ENCODE peak calls at places on chromosomes 6 and 20, in seven cellular contexts. G is OCI-LY7, E is sigmoid colon, A is right lobe of liver, H is ovary, K is pancreas, W is stomach. T is an unnamed sample.
A peak's percentile ranks its signal among the peaks of the same experiment; 100 is the strongest.

GRCh38 chr6:101932704-101933103 is 539.2 kb downstream of the GRIK2 start:
- DNase-seq in W (no peak), E (no peak), K (no peak), A (no peak), G (no peak), H (no peak), T (no peak)

GRCh38 chr6:42696526-42697267 is 25.7 kb downstream of the PRPH2 start:
- DNase-seq in E (no peak), K (no peak), G (no peak), W (no peak), H (peak; percentile 23), A (no peak), T (no peak)

GRCh38 chr20:60297649-60298048 is 339.4 kb downstream of the CDH26 start:
- DNase-seq in E (no peak), G (no peak), A (no peak), H (no peak), K (no peak), W (peak; percentile 34), T (no peak)

GRCh38 chr20:8267009-8267408 is 134.9 kb downstream of the PLCB1 start:
- DNase-seq in E (no peak), G (no peak), H (no peak), K (no peak), W (no peak), A (no peak), T (no peak)

GRCh38 chr6:112571886-112572285 is 224.8 kb downstream of the RFPL4B start:
- DNase-seq in E (no peak), G (no peak), K (no peak), W (no peak), A (no peak), H (no peak), T (no peak)

GRCh38 chr6:10412948-10413849 is 1.7 kb downstream of the TFAP2A start:
- DNase-seq in K (peak; percentile 79), G (peak; percentile 21), E (no peak), W (peak; percentile 73), H (no peak), A (no peak), T (no peak)

GRCh38 chr6:43963203-43963602 is 164.0 kb downstream of the MRPL14 start:
- DNase-seq in G (no peak), W (no peak), K (no peak), H (no peak), E (no peak), A (no peak), T (no peak)

GRCh38 chr6:111564482-111564945 is 41.2 kb downstream of the TRAF3IP2 start:
- DNase-seq in A (no peak), H (no peak), W (no peak), E (no peak), K (no peak), G (no peak), T (no peak)

GRCh38 chr6:13253272-13253671 is 75.1 kb downstream of the TBC1D7 start:
- DNase-seq in G (no peak), E (no peak), K (no peak), W (no peak), A (no peak), H (no peak), T (no peak)

GRCh38 chr6:169171951-169172350 is 81.7 kb downstream of the THBS2 start:
- DNase-seq in A (no peak), H (no peak), K (no peak), W (no peak), E (no peak), G (no peak), T (no peak)

GRCh38 chr6:146901940-146902816 is 302.0 kb upstream of the STXBP5 start:
- DNase-seq in E (no peak), W (no peak), G (no peak), H (no peak), A (no peak), K (no peak), T (no peak)

GRCh38 chr6:41040101-41040910 is 1.3 kb upstream of the UNC5CL start:
- DNase-seq in E (no peak), W (peak; percentile 37), G (no peak), K (no peak), H (no peak), A (peak; percentile 83), T (peak; percentile 75)

GRCh38 chr6:143594647-143595046 is 83.1 kb upstream of the PHACTR2 start:
- DNase-seq in K (no peak), W (no peak), G (no peak), A (no peak), H (peak; percentile 19), E (no peak), T (no peak)

GRCh38 chr6:12538881-12539357 is 177.6 kb upstream of the PHACTR1 start:
- DNase-seq in A (peak; percentile 92), W (peak; percentile 65), E (no peak), G (no peak), H (no peak), K (peak; percentile 65), T (no peak)

GRCh38 chr20:3759884-3760283 is 7.7 kb downstream of the ADISSP start:
- DNase-seq in G (no peak), A (no peak), E (no peak), H (no peak), W (no peak), K (peak; percentile 45), T (no peak)

GRCh38 chr6:44268095-44268628 is 2.1 kb upstream of the TMEM151B start:
- DNase-seq in H (no peak), A (peak; percentile 63), W (peak; percentile 69), K (peak; percentile 65), G (peak; percentile 68), E (no peak), T (no peak)

GRCh38 chr6:117624869-117625481 is 22.7 kb upstream of the GOPC start:
- DNase-seq in K (no peak), G (peak; percentile 50), A (no peak), W (no peak), E (no peak), H (no peak), T (no peak)

GRCh38 chr6:113147544-113147943 is 709.6 kb upstream of the MARCKS start:
- DNase-seq in A (no peak), G (no peak), K (no peak), E (no peak), W (no peak), H (no peak), T (no peak)

GRCh38 chr20:49610701-49611538 is 43.0 kb upstream of the PTGIS start:
- DNase-seq in H (peak; percentile 64), E (peak; percentile 87), K (peak; percentile 93), A (peak; percentile 87), G (peak; percentile 90), W (peak; percentile 86), T (peak; percentile 97)

GRCh38 chr6:72272958-72273357 is 348.9 kb upstream of the KCNQ5 start:
- DNase-seq in E (no peak), K (no peak), G (no peak), W (no peak), H (no peak), A (no peak), T (no peak)

GRCh38 chr6:167396659-167397490 is 72.0 kb downstream of the TTLL2 start:
- DNase-seq in H (no peak), E (no peak), G (no peak), K (no peak), W (no peak), A (no peak), T (no peak)

GRCh38 chr6:115643762-115644161 is 416.9 kb downstream of the FRK start:
- DNase-seq in K (no peak), G (no peak), H (no peak), A (no peak), E (no peak), W (no peak), T (no peak)
- TF ChIP-seq CTCF in K (no peak), G (no peak), H (no peak), A (no peak), E (no peak), W (no peak), T (no peak)

GRCh38 chr6:166040292-166040691 is 127.4 kb downstream of the TBXT start:
- DNase-seq in A (no peak), E (no peak), H (no peak), K (no peak), W (no peak), G (no peak), T (no peak)

GRCh38 chr6:166031275-166031674 is 136.4 kb downstream of the TBXT start:
- DNase-seq in G (no peak), A (no peak), W (no peak), E (no peak), H (no peak), K (no peak), T (no peak)

GRCh38 chr6:166041277-166041676 is 126.4 kb downstream of the TBXT start:
- DNase-seq in G (no peak), H (no peak), K (no peak), W (no peak), E (no peak), A (no peak), T (no peak)

GRCh38 chr6:166032366-166033171 is 135.1 kb downstream of the TBXT start:
- DNase-seq in G (no peak), E (peak; percentile 85), A (no peak), H (peak; percentile 34), K (no peak), W (no peak), T (no peak)

GRCh38 chr6:166036321-166037105 is 131.1 kb downstream of the TBXT start:
- DNase-seq in H (no peak), K (no peak), A (no peak), W (no peak), G (no peak), E (no peak), T (no peak)
- H3K4me1 ChIP-seq in H (no peaks in the 10 kb centered on the region), K (no peaks in the 10 kb centered on the region), A (no peaks in the 10 kb centered on the region), W (no peaks in the 10 kb centered on the region), G (no peaks in the 10 kb centered on the region), E (no peaks in the 10 kb centered on the region), T (no peaks in the 10 kb centered on the region)

GRCh38 chr6:37072526-37072925 is 67.1 kb downstream of the FGD2 start:
- DNase-seq in W (no peak), E (no peak), G (no peak), A (no peak), H (no peak), K (no peak), T (no peak)
- H3K27ac ChIP-seq in W (no peak overlapping the region), E (no peak overlapping the region), G (no peak overlapping the region), A (no peak overlapping the region), H (no peak overlapping the region), K (no peak overlapping the region), T (no peak overlapping the region)

GRCh38 chr20:37503256-37503927 is 17.7 kb upstream of the NNAT start:
- DNase-seq in K (no peak), E (peak; percentile 57), W (no peak), A (no peak), G (no peak), H (no peak), T (no peak)

GRCh38 chr20:37500311-37500710 is 20.7 kb upstream of the NNAT start:
- DNase-seq in G (no peak), W (peak; percentile 16), E (peak; percentile 37), H (no peak), A (no peak), K (no peak), T (no peak)

GRCh38 chr20:37504404-37505096 is 16.5 kb upstream of the NNAT start:
- DNase-seq in G (no peak), H (no peak), W (no peak), A (no peak), E (peak; percentile 56), K (no peak), T (no peak)

GRCh38 chr20:37501940-37502339 is 19.1 kb upstream of the NNAT start:
- DNase-seq in G (no peak), H (no peak), K (no peak), A (no peak), E (peak; percentile 56), W (no peak), T (no peak)

DNA sequence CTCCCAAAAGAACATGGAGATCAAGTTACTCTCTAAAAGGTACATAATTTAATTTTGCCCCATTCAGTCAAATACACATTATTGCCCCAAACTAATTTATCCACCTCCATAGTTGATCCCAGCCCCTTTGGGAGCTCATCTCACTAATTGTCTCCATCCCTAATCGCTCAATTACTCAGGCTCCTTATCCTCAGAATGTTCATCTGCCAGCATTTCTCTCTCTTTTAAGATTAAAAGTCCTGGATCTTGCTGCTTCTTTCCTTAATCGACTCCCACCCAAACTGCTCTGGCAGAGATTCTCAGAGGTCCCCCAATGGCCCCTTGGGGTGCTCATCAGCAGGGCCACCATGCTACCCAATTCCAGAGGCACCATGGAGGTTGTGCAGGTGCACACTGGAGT is 18.4 kb upstream of the NNAT start:
- DNase-seq in A (no peak), K (no peak), W (no peak), E (peak; percentile 27), H (no peak), G (no peak), T (no peak)
- TF ChIP-seq CTCF in A (no peak), K (no peak), W (no peak), E (no peak), H (no peak), G (no peak), T (no peak)